ENCODE peak calls at places on chromosomes 3 and 15, in nine cellular contexts. One of them, this sample, is unnamed.

GRCh38 chr3:141360888-141361598 is 7.3 kb upstream of the ZBTB38 start:
- DNase-seq in A549: peak
- DNase-seq in RWPE1: peak
- DNase-seq in HepG2: peak
- DNase-seq in body of pancreas: peak
- DNase-seq in endothelial cell: no peak
- DNase-seq in astrocyte of the spinal cord: peak
- DNase-seq in lower leg skin: no peak
- DNase-seq in psoas muscle: no peak
- DNase-seq in this sample: peak

GRCh38 chr3:47895241-47895640 is 92.3 kb downstream of the DHX30 start:
- DNase-seq in A549: no peak
- DNase-seq in RWPE1: no peak
- DNase-seq in HepG2: no peak
- DNase-seq in body of pancreas: no peak
- DNase-seq in endothelial cell: no peak
- DNase-seq in astrocyte of the spinal cord: no peak
- DNase-seq in lower leg skin: no peak
- DNase-seq in psoas muscle: no peak
- DNase-seq in this sample: no peak

GRCh38 chr3:57059416-57059815 is 1.0 kb upstream of the SPATA12 start:
- DNase-seq in A549: no peak
- DNase-seq in RWPE1: no peak
- DNase-seq in HepG2: no peak
- DNase-seq in body of pancreas: no peak
- DNase-seq in endothelial cell: no peak
- DNase-seq in astrocyte of the spinal cord: no peak
- DNase-seq in lower leg skin: no peak
- DNase-seq in psoas muscle: no peak
- DNase-seq in this sample: no peak

GRCh38 chr3:46882377-46883015 is 5.0 kb downstream of the PTH1R start:
- DNase-seq in A549: peak
- DNase-seq in RWPE1: no peak
- DNase-seq in HepG2: no peak
- DNase-seq in body of pancreas: no peak
- DNase-seq in endothelial cell: peak
- DNase-seq in astrocyte of the spinal cord: peak
- DNase-seq in lower leg skin: peak
- DNase-seq in psoas muscle: no peak
- DNase-seq in this sample: peak

GRCh38 chr3:183159319-183159718 is 3.2 kb downstream of the LAMP3 start:
- DNase-seq in A549: no peak
- DNase-seq in RWPE1: no peak
- DNase-seq in HepG2: no peak
- DNase-seq in body of pancreas: no peak
- DNase-seq in endothelial cell: no peak
- DNase-seq in astrocyte of the spinal cord: no peak
- DNase-seq in lower leg skin: no peak
- DNase-seq in psoas muscle: no peak
- DNase-seq in this sample: no peak

GRCh38 chr15:67186688-67187087 is 67.8 kb downstream of the AAGAB start:
- DNase-seq in A549: no peak
- DNase-seq in RWPE1: no peak
- DNase-seq in HepG2: no peak
- DNase-seq in body of pancreas: no peak
- DNase-seq in endothelial cell: no peak
- DNase-seq in astrocyte of the spinal cord: no peak
- DNase-seq in lower leg skin: peak
- DNase-seq in psoas muscle: no peak
- DNase-seq in this sample: no peak

GRCh38 chr15:73908030-73908821 is 18.0 kb upstream of the LOXL1 start:
- DNase-seq in A549: peak
- DNase-seq in RWPE1: peak
- DNase-seq in HepG2: peak
- DNase-seq in body of pancreas: peak
- DNase-seq in endothelial cell: peak
- DNase-seq in astrocyte of the spinal cord: peak
- DNase-seq in lower leg skin: peak
- DNase-seq in psoas muscle: peak
- DNase-seq in this sample: peak

GRCh38 chr3:5122741-5123706 is 932 bp downstream of the ARL8B start:
- DNase-seq in A549: peak
- DNase-seq in RWPE1: peak
- DNase-seq in HepG2: peak
- DNase-seq in body of pancreas: peak
- DNase-seq in endothelial cell: no peak
- DNase-seq in astrocyte of the spinal cord: peak
- DNase-seq in lower leg skin: peak
- DNase-seq in psoas muscle: peak
- DNase-seq in this sample: peak

GRCh38 chr15:78440375-78441373 is 2.7 kb downstream of the IREB2 start:
- DNase-seq in A549: no peak
- DNase-seq in RWPE1: no peak
- DNase-seq in HepG2: no peak
- DNase-seq in body of pancreas: no peak
- DNase-seq in endothelial cell: no peak
- DNase-seq in astrocyte of the spinal cord: no peak
- DNase-seq in lower leg skin: no peak
- DNase-seq in psoas muscle: no peak
- DNase-seq in this sample: no peak

GRCh38 chr15:34890424-34890823 is 79.1 kb downstream of the AQR start:
- DNase-seq in A549: no peak
- DNase-seq in RWPE1: no peak
- DNase-seq in HepG2: no peak
- DNase-seq in body of pancreas: no peak
- DNase-seq in endothelial cell: no peak
- DNase-seq in astrocyte of the spinal cord: no peak
- DNase-seq in lower leg skin: no peak
- DNase-seq in psoas muscle: no peak
- DNase-seq in this sample: no peak

GRCh38 chr15:38860682-38861081 is 296.1 kb upstream of the RASGRP1 start:
- DNase-seq in A549: no peak
- DNase-seq in RWPE1: no peak
- DNase-seq in HepG2: no peak
- DNase-seq in body of pancreas: no peak
- DNase-seq in endothelial cell: no peak
- DNase-seq in astrocyte of the spinal cord: no peak
- DNase-seq in lower leg skin: no peak
- DNase-seq in psoas muscle: no peak
- DNase-seq in this sample: no peak

GRCh38 chr3:113252553-113252952 is 41.2 kb downstream of the BOC start:
- DNase-seq in A549: no peak
- DNase-seq in RWPE1: no peak
- DNase-seq in HepG2: no peak
- DNase-seq in body of pancreas: no peak
- DNase-seq in endothelial cell: no peak
- DNase-seq in astrocyte of the spinal cord: no peak
- DNase-seq in lower leg skin: no peak
- DNase-seq in psoas muscle: no peak
- DNase-seq in this sample: no peak

GRCh38 chr3:113254171-113254947 is 43.0 kb downstream of the BOC start:
- DNase-seq in A549: no peak
- DNase-seq in RWPE1: no peak
- DNase-seq in HepG2: no peak
- DNase-seq in body of pancreas: no peak
- DNase-seq in endothelial cell: no peak
- DNase-seq in astrocyte of the spinal cord: no peak
- DNase-seq in lower leg skin: peak
- DNase-seq in psoas muscle: no peak
- DNase-seq in this sample: no peak

GRCh38 chr3:113258311-113258710 is 47.0 kb downstream of the BOC start:
- DNase-seq in A549: no peak
- DNase-seq in RWPE1: no peak
- DNase-seq in HepG2: no peak
- DNase-seq in body of pancreas: no peak
- DNase-seq in endothelial cell: no peak
- DNase-seq in astrocyte of the spinal cord: no peak
- DNase-seq in lower leg skin: peak
- DNase-seq in psoas muscle: no peak
- DNase-seq in this sample: no peak

GRCh38 chr3:113255854-113256615 is 44.7 kb downstream of the BOC start:
- DNase-seq in A549: no peak
- DNase-seq in RWPE1: no peak
- DNase-seq in HepG2: no peak
- DNase-seq in body of pancreas: no peak
- DNase-seq in endothelial cell: no peak
- DNase-seq in astrocyte of the spinal cord: no peak
- DNase-seq in lower leg skin: peak
- DNase-seq in psoas muscle: no peak
- DNase-seq in this sample: no peak

DNA sequence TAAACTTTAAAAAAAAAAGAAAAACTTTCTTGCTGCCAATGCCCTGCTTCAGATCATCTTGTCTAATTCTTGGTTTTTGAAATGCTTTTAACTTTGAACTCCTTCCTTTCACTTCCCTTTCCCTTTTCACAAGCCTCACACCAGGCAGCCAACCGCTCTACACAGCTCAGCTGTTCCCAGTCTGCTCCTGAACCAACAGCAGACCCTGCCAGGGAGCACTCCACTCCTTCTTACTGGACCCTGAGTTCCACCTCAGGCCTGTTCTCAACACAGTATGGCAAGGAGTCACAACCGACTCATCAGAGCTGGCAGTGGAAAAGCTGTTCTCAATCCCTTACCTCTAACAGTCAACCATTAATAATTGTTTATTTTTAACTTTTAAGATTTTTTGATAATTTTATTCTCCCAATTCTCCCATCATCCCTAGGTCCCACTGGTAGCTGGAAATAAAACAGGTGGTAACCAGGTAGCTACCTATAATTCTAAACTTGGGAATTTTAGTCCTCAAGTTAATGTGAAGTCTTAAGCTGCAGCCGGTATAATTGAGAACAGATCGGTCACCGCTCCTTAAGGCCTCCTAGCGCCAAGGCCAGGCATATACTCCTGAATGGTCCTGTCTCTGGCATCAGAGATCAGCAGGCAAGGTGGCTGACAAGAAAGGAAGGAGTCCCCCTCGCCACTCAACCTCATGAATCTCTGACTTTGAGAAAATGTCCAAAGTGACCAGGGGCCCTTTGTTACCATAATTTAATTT is 43.9 kb downstream of the BOC start:
- DNase-seq in A549: no peak
- DNase-seq in RWPE1: no peak
- DNase-seq in HepG2: no peak
- DNase-seq in body of pancreas: no peak
- DNase-seq in endothelial cell: no peak
- DNase-seq in astrocyte of the spinal cord: no peak
- DNase-seq in lower leg skin: peak
- DNase-seq in psoas muscle: no peak
- DNase-seq in this sample: no peak
- TF ChIP-seq CTCF in A549: no peak
- TF ChIP-seq CTCF in RWPE1: no peak
- TF ChIP-seq CTCF in HepG2: no peak
- TF ChIP-seq CTCF in body of pancreas: no peak
- TF ChIP-seq CTCF in endothelial cell: no peak
- TF ChIP-seq CTCF in astrocyte of the spinal cord: peak
- TF ChIP-seq CTCF in lower leg skin: no peak
- TF ChIP-seq CTCF in psoas muscle: no peak
- TF ChIP-seq CTCF in this sample: no peak

DNA sequence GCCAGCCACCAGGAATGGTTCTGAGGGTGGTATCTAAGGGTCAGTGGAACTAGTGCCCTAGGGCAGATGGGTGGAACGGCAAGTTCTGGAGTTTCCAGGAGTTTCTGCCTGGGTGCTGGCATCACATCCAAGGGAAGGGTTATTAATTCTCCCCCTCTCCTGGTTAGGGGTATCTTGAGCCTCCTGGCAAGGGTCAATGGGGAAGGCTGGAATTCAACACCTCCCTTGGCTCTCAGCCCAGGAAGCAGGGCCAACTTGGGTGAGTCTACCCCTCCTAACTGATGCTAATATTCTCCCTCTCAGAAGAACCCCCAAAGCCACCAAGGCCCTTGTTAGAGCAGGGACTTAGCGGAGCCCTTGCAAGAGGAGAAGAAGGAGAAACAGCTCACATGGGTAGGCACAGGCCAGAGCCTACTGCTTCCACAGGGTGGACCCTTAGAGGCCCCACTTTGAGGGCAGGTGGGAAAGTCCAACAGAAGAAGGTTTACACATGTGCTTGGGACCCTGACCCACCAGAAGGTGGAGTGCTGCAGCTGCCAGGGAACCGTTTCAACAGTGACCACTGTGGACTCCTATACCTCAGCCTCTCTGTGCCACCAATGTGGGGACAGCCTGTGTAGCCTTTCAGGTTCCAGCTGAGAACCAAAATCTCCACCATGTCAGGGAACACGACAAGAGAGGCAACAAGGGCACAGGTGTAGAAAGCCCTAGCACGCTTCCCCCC is 3.3 kb downstream of the TMEM115 start:
- DNase-seq in A549: no peak
- DNase-seq in RWPE1: no peak
- DNase-seq in HepG2: no peak
- DNase-seq in body of pancreas: no peak
- DNase-seq in endothelial cell: no peak
- DNase-seq in astrocyte of the spinal cord: no peak
- DNase-seq in lower leg skin: no peak
- DNase-seq in psoas muscle: no peak
- DNase-seq in this sample: no peak
- TF ChIP-seq CTCF in A549: no peak
- TF ChIP-seq CTCF in RWPE1: no peak
- TF ChIP-seq CTCF in HepG2: peak
- TF ChIP-seq CTCF in body of pancreas: no peak
- TF ChIP-seq CTCF in endothelial cell: no peak
- TF ChIP-seq CTCF in astrocyte of the spinal cord: no peak
- TF ChIP-seq CTCF in lower leg skin: no peak
- TF ChIP-seq CTCF in psoas muscle: no peak
- TF ChIP-seq CTCF in this sample: no peak

GRCh38 chr3:126835472-126836219 is 131.6 kb downstream of the CHCHD6 start:
- DNase-seq in A549: peak
- DNase-seq in RWPE1: peak
- DNase-seq in HepG2: no peak
- DNase-seq in body of pancreas: no peak
- DNase-seq in endothelial cell: no peak
- DNase-seq in astrocyte of the spinal cord: peak
- DNase-seq in lower leg skin: no peak
- DNase-seq in psoas muscle: no peak
- DNase-seq in this sample: no peak
- TF ChIP-seq CTCF in A549: no peak
- TF ChIP-seq CTCF in RWPE1: no peak
- TF ChIP-seq CTCF in HepG2: no peak
- TF ChIP-seq CTCF in body of pancreas: no peak
- TF ChIP-seq CTCF in endothelial cell: no peak
- TF ChIP-seq CTCF in astrocyte of the spinal cord: peak
- TF ChIP-seq CTCF in lower leg skin: no peak
- TF ChIP-seq CTCF in psoas muscle: no peak
- TF ChIP-seq CTCF in this sample: no peak

DNA sequence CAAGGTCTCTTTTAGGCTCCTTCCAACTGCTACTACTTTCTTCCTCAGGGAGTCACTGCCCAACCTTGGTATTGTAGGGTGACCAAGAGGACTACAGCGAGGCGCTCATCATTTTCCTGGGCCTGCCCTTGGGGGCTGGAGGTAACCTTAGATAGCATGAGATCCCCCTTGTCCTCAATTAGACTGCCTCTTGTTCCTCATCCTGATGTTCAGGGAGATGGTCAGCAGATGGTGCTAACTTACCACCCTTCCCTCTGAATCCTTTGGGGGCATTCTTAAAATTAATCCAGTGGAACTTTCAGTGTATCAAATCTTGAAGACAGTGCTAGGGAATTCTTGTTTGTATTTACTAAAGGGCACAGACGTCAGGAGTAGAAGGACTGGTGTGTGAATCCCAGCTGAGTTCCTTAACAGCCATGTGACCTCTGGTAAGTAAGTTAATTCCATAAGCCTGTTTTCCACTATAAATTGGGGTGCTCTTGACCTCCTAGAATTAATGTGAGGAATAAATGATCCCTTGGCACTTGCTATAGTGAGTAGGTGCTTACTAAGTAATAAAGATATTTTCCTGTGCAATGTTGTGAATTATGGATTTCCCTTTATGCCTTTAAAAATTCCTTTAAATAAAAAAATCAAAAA is 4.1 kb upstream of the CLPX start:
- DNase-seq in A549: peak
- DNase-seq in RWPE1: peak
- DNase-seq in HepG2: peak
- DNase-seq in body of pancreas: no peak
- DNase-seq in endothelial cell: peak
- DNase-seq in astrocyte of the spinal cord: peak
- DNase-seq in lower leg skin: peak
- DNase-seq in psoas muscle: no peak
- DNase-seq in this sample: peak
- TF ChIP-seq CTCF in A549: peak
- TF ChIP-seq CTCF in RWPE1: peak
- TF ChIP-seq CTCF in HepG2: peak
- TF ChIP-seq CTCF in body of pancreas: no peak
- TF ChIP-seq CTCF in endothelial cell: no peak
- TF ChIP-seq CTCF in astrocyte of the spinal cord: peak
- TF ChIP-seq CTCF in lower leg skin: no peak
- TF ChIP-seq CTCF in psoas muscle: peak
- TF ChIP-seq CTCF in this sample: peak